ENCODE peak calls at places on chromosomes 7 and 10, in seven cellular contexts. N, K, B, R, Z, P and J are unnamed samples.
A peak's percentile ranks its signal among the peaks of the same experiment; 100 is the strongest.

GRCh38 chr7:76364198-76364584 is 5.4 kb upstream of the YWHAG start:
- DNase-seq in N (no peak), K (no peak), R (no peak), B (no peak), Z (peak; percentile 68), P (peak; percentile 90), J (no peak)

GRCh38 chr7:131586259-131586658 is 29.8 kb upstream of the PODXL start:
- DNase-seq in P (no peak), B (no peak), N (no peak), Z (no peak), K (no peak), R (no peak), J (no peak)

GRCh38 chr7:101941481-101942383 is 124.3 kb downstream of the CUX1 start:
- DNase-seq in N (no peak), R (peak; percentile 63), P (peak; percentile 77), K (no peak), Z (peak; percentile 75), B (no peak), J (no peak)

GRCh38 chr7:139714163-139714901 is 63.5 kb downstream of the HIPK2 start:
- DNase-seq in N (no peak), Z (no peak), K (peak; percentile 84), P (no peak), R (no peak), B (no peak), J (no peak)

GRCh38 chr10:91434041-91434440 is 23.9 kb downstream of the HECTD2 start:
- DNase-seq in P (peak; percentile 37), R (no peak), K (no peak), B (no peak), Z (peak; percentile 55), N (no peak), J (no peak)

GRCh38 chr10:31739759-31740158 is 188.9 kb downstream of the ARHGAP12 start:
- DNase-seq in K (no peak), P (peak; percentile 50), Z (peak; percentile 47), R (no peak), N (no peak), B (no peak), J (no peak)

GRCh38 chr7:5677538-5678294 is 103.7 kb downstream of the RNF216 start:
- DNase-seq in P (peak; percentile 58), K (peak; percentile 48), Z (peak; percentile 82), N (no peak), R (no peak), B (no peak), J (no peak)

GRCh38 chr7:158102897-158103296 is 484.7 kb downstream of the PTPRN2 start:
- DNase-seq in Z (no peak), B (no peak), K (no peak), N (no peak), R (no peak), P (no peak), J (no peak)

GRCh38 chr7:117019786-117020604 is 66.7 kb downstream of the ST7 start:
- DNase-seq in P (no peak), K (no peak), B (no peak), N (no peak), R (peak; percentile 69), Z (peak; percentile 97), J (no peak)

GRCh38 chr10:16583382-16583781 is 61.7 kb upstream of the C1QL3 start:
- DNase-seq in K (no peak), R (no peak), P (no peak), B (no peak), N (no peak), Z (no peak), J (no peak)

GRCh38 chr7:114084381-114085312 is 165.8 kb upstream of the PPP1R3A start:
- DNase-seq in N (no peak), Z (no peak), B (no peak), K (peak; percentile 36), P (peak; percentile 40), R (no peak), J (no peak)

GRCh38 chr10:90437452-90437851 is 420.4 kb downstream of the HTR7 start:
- DNase-seq in N (no peak), Z (peak; percentile 24), R (peak; percentile 48), B (no peak), K (no peak), P (no peak), J (no peak)

GRCh38 chr10:14545827-14546226 is 215.1 kb upstream of the FRMD4A start:
- DNase-seq in P (peak; percentile 48), R (no peak), N (no peak), Z (peak; percentile 82), B (no peak), K (no peak), J (no peak)

GRCh38 chr10:113953505-113954272 is 90.0 kb upstream of the ADRB1 start:
- DNase-seq in Z (no peak), P (no peak), K (no peak), R (no peak), N (no peak), B (no peak), J (no peak)

GRCh38 chr10:1054684-1055083 is 1.5 kb upstream of the WDR37 start:
- DNase-seq in Z (no peak), N (no peak), R (no peak), K (no peak), P (no peak), B (no peak), J (no peak)

GRCh38 chr10:103507235-103508191 is 14.0 kb downstream of the NEURL1 start:
- DNase-seq in R (no peak), Z (no peak), P (no peak), N (no peak), B (no peak), K (peak; percentile 14), J (no peak)

GRCh38 chr10:127018298-127018650 is 113.0 kb downstream of the DOCK1 start:
- DNase-seq in P (no peak), Z (no peak), K (no peak), R (no peak), B (no peak), N (no peak), J (no peak)

GRCh38 chr10:78712147-78712546 is 356.6 kb upstream of the ZMIZ1 start:
- DNase-seq in R (no peak), P (no peak), K (no peak), N (no peak), Z (no peak), B (no peak), J (no peak)

GRCh38 chr7:6111041-6111440 is 79.9 kb downstream of the ANKRD61 start:
- DNase-seq in P (no peak), K (no peak), R (no peak), N (no peak), Z (no peak), B (no peak), J (no peak)

GRCh38 chr10:74011762-74012161 is 13.8 kb downstream of the VCL start:
- DNase-seq in Z (peak; percentile 93), B (no peak), K (no peak), P (peak; percentile 75), N (no peak), R (peak; percentile 89), J (no peak)

GRCh38 chr7:50641442-50642405 is 76.5 kb upstream of the DDC start:
- DNase-seq in N (no peak), Z (no peak), B (no peak), P (no peak), R (no peak), K (no peak), J (no peak)

GRCh38 chr7:94286111-94286510 is 108.6 kb upstream of the COL1A2 start:
- DNase-seq in B (no peak), R (no peak), N (no peak), P (no peak), K (no peak), Z (peak; percentile 40), J (no peak)

GRCh38 chr7:35365523-35365922 is 111.6 kb upstream of the TBX20 start:
- DNase-seq in Z (no peak), R (no peak), K (peak; percentile 16), N (no peak), P (no peak), B (no peak), J (no peak)

GRCh38 chr10:114179747-114180146 is 594 bp downstream of the TDRD1 start:
- DNase-seq in K (no peak), Z (no peak), B (no peak), R (no peak), N (no peak), P (no peak), J (no peak)

GRCh38 chr10:61142987-61143386 is 199.0 kb upstream of the RHOBTB1 start:
- DNase-seq in B (no peak), N (no peak), P (no peak), K (no peak), Z (no peak), R (no peak), J (no peak)

GRCh38 chr10:80552151-80552646 is 14.5 kb downstream of the SH2D4B start:
- DNase-seq in K (no peak), B (no peak), Z (no peak), N (no peak), P (no peak), R (no peak), J (no peak)

GRCh38 chr10:131745591-131745990 is 155.2 kb upstream of the PPP2R2D start:
- DNase-seq in B (no peak), K (no peak), Z (no peak), P (no peak), N (no peak), R (no peak), J (no peak)